ENCODE peak calls at places on chromosome 14, in four cellular contexts. Y, L, J and Q are unnamed samples.

GRCh38 chr14:103122578-103123127 is 608 bp upstream of the TNFAIP2 start:
- DNase-seq in Y (no peak), L (no peak), J (no peak), Q (no peak)

GRCh38 chr14:69913686-69914085 is 34.5 kb downstream of the SMOC1 start:
- DNase-seq in Y (no peak), L (no peak), J (peak; percentile 71), Q (no peak)

GRCh38 chr14:89351958-89352404 is 65.1 kb downstream of the FOXN3 start:
- DNase-seq in Y (no peak), L (no peak), J (no peak), Q (no peak)

GRCh38 chr14:69046468-69046867 is 67.4 kb upstream of the ACTN1 start:
- DNase-seq in Y (no peak), L (no peak), J (peak; percentile 77), Q (no peak)

GRCh38 chr14:85333313-85333712 is 196.6 kb upstream of the FLRT2 start:
- DNase-seq in Y (peak; percentile 8), L (peak; percentile 46), J (peak; percentile 50), Q (no peak)

GRCh38 chr14:103699901-103700752 is 15.1 kb downstream of the XRCC3 start:
- DNase-seq in Y (no peak), L (no peak), J (no peak), Q (no peak)

GRCh38 chr14:54488318-54488645 is 498 bp downstream of the GMFB start:
- DNase-seq in Y (peak; percentile 85), L (no peak), J (no peak), Q (no peak)

GRCh38 chr14:21096889-21097615 is 1.4 kb downstream of the ZNF219 start:
- DNase-seq in Y (peak; percentile 22), L (no peak), J (no peak), Q (no peak)

GRCh38 chr14:86782092-86782580 is 1210.8 kb downstream of the GALC start:
- DNase-seq in Y (no peak), L (no peak), J (no peak), Q (no peak)

GRCh38 chr14:40119321-40119720 is 687.1 kb upstream of the FBXO33 start:
- DNase-seq in Y (peak; percentile 29), L (no peak), J (no peak), Q (no peak)

GRCh38 chr14:103480595-103480994 is 42.0 kb downstream of the CKB start:
- DNase-seq in Y (no peak), L (no peak), J (no peak), Q (no peak)

DNA sequence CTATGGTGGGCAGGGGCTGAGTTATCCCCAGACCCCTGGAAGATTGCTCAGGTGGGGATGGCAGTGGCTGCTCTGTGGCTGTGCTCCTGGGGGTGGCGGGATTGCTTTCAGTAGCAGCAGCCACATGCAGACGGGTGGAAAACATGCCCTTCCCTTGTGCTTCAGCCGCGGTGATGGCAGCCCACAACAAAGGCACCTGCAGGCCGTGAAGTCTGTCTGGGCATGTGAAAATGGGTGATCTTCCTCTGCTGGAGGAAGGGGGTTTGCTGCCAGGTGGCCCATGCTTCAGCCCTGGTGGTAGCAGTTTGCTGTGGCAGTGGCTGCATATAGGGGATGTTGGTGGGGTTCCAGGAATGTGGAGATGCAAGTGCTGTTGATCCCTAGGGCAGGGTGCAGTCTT is 326.2 kb upstream of the RGS6 start:
- DNase-seq in Y (no peak), L (no peak), J (no peak), Q (no peak)
- H3K4me2 ChIP-seq in Y (no peak overlapping the region), L (no peak overlapping the region), J (no peak overlapping the region), Q (no peak overlapping the region)

DNA sequence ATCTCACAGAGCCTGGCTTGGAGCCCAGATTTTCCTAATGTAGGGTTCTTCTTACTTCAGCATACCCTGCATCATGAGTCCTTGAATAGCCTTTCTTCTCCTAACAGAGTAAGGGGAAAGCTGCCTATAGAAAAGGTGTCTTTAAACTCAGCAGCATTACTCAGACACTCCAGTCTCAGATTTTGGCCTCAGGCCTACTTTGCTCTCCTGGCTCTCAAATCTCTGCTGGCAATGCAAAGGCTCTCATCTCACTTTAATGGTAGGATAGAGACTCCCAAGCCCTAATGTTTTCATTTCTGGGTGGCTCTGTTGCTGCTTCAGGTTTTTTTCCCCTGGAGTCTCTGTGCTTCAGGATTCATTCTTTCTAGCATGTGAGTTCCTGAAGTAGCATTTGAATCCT is 9.1 kb upstream of the NKX2-8 start:
- DNase-seq in Y (no peak), L (no peak), J (no peak), Q (no peak)
- H3K27me3 ChIP-seq in Y (peaks cover 18% of the 10 kb centered on the region), L (peaks cover 11% of the 10 kb centered on the region), J (peaks cover 14% of the 10 kb centered on the region), Q (peaks cover 5% of the 10 kb centered on the region)

DNA sequence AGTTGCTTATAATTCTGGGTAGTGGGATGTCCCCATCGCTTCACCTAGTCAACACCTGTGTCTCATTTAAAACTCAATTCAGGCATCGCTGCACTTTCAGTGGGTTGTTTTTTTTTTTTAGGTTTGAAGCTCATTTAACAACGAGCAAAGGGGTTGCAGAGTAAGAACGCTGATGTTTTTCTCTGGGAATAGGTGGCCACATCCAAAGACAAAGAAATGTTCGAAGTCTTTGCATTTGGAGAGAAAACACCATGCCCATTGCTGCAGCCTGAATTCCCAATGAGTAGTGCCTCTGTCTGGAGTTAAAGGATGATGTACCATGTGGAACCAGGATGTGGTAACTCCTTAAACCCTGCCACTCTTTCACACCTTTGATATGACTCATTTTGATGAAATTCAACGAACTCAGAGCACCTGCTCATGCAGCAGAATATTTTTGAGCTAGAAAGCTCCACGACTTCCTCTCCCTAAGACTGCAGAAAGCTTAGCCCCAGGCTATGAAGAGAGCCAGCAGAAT is 35.1 kb upstream of the BATF start:
- DNase-seq in Y (peak; percentile 48), L (peak; percentile 76), J (no peak), Q (no peak)
- H3K4me2 ChIP-seq in Y (no peak overlapping the region), L (no peak overlapping the region), J (no peak overlapping the region), Q (no peak overlapping the region)

GRCh38 chr14:60482743-60483142 is 3.1 kb downstream of the C14orf39 start:
- DNase-seq in Y (no peak), L (peak; percentile 50), J (peak; percentile 44), Q (no peak)
- H3K27me3 ChIP-seq in Y (no peaks in the 10 kb centered on the region), L (peaks cover 25% of the 10 kb centered on the region), J (peaks cover 9% of the 10 kb centered on the region), Q (no peaks in the 10 kb centered on the region)

DNA sequence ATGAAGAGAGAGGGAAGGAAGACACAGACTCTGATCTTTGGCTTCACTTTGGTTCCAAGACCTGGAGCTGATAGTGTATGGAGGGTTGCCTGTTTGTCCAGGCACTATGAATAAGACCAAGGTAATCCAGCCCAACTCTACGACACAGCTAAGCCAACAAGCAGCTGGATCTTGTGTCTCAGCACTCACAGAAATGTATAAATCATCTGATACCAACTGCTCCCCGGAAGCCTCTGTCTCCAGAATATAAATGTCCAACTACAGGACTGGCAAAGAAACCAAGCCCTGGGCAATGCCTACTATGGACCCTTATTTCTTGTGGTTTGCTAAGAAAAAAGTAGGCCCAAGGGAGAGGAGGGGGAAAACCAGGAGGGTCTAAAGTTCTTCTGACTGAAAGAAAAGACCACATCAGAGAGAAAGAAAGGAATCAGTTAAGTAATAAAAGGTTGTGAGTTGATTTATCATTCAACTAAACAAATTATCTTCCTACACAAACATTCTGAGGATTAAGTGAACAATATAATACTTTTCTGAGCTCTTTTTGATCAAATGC is 204.0 kb downstream of the DAD1 start:
- DNase-seq in Y (no peak), L (no peak), J (no peak), Q (no peak)
- H3K4me2 ChIP-seq in Y (no peak overlapping the region), L (no peak overlapping the region), J (no peak overlapping the region), Q (no peak overlapping the region)

DNA sequence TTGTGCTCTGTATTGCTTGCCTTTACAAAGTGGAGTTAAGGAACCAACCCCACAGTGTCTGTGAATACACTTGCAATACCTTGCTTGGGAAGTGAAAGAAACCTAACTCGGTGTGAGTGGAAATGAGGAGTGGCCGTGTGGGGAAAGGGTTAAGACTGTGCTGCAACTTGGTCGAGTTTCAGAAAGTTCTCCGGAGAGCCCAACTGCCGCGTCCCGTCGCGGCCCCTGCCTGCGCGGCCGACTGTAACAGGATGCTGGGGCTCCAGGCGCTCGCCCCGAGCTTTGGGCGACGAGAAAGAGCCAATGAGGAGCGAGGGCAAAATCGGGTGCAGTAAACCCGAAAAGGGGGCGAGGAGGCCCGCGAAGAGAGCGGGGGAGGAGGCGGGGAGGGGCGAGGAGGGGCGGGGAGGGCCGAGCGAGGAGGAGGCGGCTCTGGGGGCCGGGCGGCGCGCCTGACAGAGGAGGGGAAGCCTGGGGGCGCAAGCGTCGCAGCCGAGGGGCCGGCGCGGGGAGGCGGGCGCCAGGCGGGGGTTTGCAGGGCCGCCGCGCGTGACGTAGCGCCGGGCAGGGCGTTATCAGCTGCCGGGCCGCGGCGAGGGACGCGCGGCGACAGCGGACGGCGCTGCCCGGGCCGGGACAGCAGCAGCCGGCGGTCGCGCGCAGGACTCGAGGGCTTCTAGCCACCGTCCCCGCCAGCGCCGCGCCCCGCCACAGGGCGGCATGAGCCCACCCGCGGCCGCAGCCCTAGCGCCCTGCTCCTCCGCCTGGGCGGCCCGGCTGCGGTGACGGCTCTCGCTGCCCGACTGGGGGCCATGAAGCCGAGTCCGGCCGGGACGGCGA is at the start of gene DACT1:
- DNase-seq in Y (peak; percentile 80), L (no peak), J (peak; percentile 79), Q (peak; percentile 81)
- H3K27me3 ChIP-seq in Y (no peaks in the 10 kb centered on the region), L (peaks cover 6% of the 10 kb centered on the region), J (no peaks in the 10 kb centered on the region), Q (peaks cover 10% of the 10 kb centered on the region)

GRCh38 chr14:51014625-51015024 is 70.3 kb upstream of the PYGL start:
- DNase-seq in Y (no peak), L (no peak), J (no peak), Q (no peak)

GRCh38 chr14:51020024-51020710 is 74.7 kb downstream of the TRIM9 start:
- DNase-seq in Y (peak; percentile 45), L (no peak), J (no peak), Q (no peak)

GRCh38 chr14:51018521-51018920 is 74.2 kb upstream of the PYGL start:
- DNase-seq in Y (no peak), L (no peak), J (peak; percentile 41), Q (no peak)

GRCh38 chr14:51022769-51023168 is 72.1 kb downstream of the TRIM9 start:
- DNase-seq in Y (no peak), L (no peak), J (no peak), Q (no peak)

GRCh38 chr14:51019089-51019488 is 74.8 kb upstream of the PYGL start:
- DNase-seq in Y (no peak), L (no peak), J (no peak), Q (no peak)
- H3K4me2 ChIP-seq in Y (no peak overlapping the region), L (no peak overlapping the region), J (no peak overlapping the region), Q (no peak overlapping the region)

GRCh38 chr14:105528197-105528858 is 1.9 kb downstream of the TMEM121 start:
- DNase-seq in Y (peak; percentile 49), L (peak; percentile 51), J (peak; percentile 62), Q (peak; percentile 94)
- H3K27me3 ChIP-seq in Y (peaks cover 3% of the 10 kb centered on the region), L (no peaks in the 10 kb centered on the region), J (no peaks in the 10 kb centered on the region), Q (no peaks in the 10 kb centered on the region)

DNA sequence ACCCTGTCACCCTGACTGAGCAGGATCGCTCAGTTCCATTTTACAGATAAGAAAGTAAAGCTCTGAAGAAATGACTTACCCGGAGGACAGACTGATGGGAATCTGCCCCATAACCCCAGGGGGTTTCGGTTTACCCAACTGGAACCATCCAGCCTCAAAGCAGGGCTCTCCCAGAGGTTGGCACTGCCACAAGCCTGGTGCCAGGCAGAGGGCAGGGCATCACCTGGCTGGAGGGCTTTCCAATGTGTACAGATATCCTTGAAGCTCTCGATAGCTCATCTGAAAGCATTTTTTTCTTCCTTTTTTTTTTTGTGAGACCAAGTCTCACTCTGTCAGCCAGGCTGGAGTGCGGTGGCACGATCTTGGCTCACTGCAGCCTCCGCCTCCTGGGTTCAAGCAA is 33.2 kb downstream of the STON2 start:
- DNase-seq in Y (no peak), L (no peak), J (no peak), Q (no peak)
- H3K4me2 ChIP-seq in Y (no peak overlapping the region), L (no peak overlapping the region), J (no peak overlapping the region), Q (no peak overlapping the region)